ENCODE peak calls at places on chromosomes 11 and 22, in five cellular contexts. One of them, this sample, is unnamed. For H3K4me1, the result is how much of the 10 kb centered on the place peaks cover.

GRCh38 chr22:39013923-39014722 is at the start of gene APOBEC3C:
- DNase-seq in K562: peak
- DNase-seq in tibial nerve: peak
- DNase-seq in Karpas-422: peak
- DNase-seq in left lung: peak
- DNase-seq in this sample: no peak

GRCh38 chr11:46278387-46279173 is 1.1 kb downstream of the CREB3L1 start:
- DNase-seq in tibial nerve: no peak
- DNase-seq in left lung: peak
- DNase-seq in K562: peak
- DNase-seq in Karpas-422: no peak
- DNase-seq in this sample: no peak

GRCh38 chr22:30214703-30215405 is 31.7 kb downstream of the LIF start:
- DNase-seq in tibial nerve: no peak
- DNase-seq in Karpas-422: no peak
- DNase-seq in K562: no peak
- DNase-seq in left lung: no peak
- DNase-seq in this sample: no peak

GRCh38 chr11:90426442-90426841 is 203.6 kb upstream of the CHORDC1 start:
- DNase-seq in left lung: no peak
- DNase-seq in tibial nerve: no peak
- DNase-seq in Karpas-422: peak
- DNase-seq in K562: no peak
- DNase-seq in this sample: no peak

GRCh38 chr22:36583546-36583945 is 54.6 kb upstream of the EIF3D start:
- DNase-seq in K562: no peak
- DNase-seq in left lung: no peak
- DNase-seq in Karpas-422: no peak
- DNase-seq in tibial nerve: no peak
- DNase-seq in this sample: no peak

GRCh38 chr22:29079218-29079901 is 6.5 kb downstream of the KREMEN1 start:
- DNase-seq in K562: no peak
- DNase-seq in tibial nerve: no peak
- DNase-seq in left lung: no peak
- DNase-seq in Karpas-422: no peak
- DNase-seq in this sample: no peak

GRCh38 chr11:39236916-39237315 is 2222.5 kb downstream of the LRRC4C start:
- DNase-seq in Karpas-422: no peak
- DNase-seq in K562: no peak
- DNase-seq in tibial nerve: no peak
- DNase-seq in left lung: no peak
- DNase-seq in this sample: no peak

GRCh38 chr11:57249384-57250319 is 12.6 kb upstream of the APLNR start:
- DNase-seq in left lung: peak
- DNase-seq in K562: peak
- DNase-seq in Karpas-422: peak
- DNase-seq in tibial nerve: peak
- DNase-seq in this sample: no peak

GRCh38 chr11:95832763-95833162 is 42.5 kb downstream of the CEP57 start:
- DNase-seq in Karpas-422: no peak
- DNase-seq in K562: no peak
- DNase-seq in left lung: no peak
- DNase-seq in tibial nerve: no peak
- DNase-seq in this sample: no peak

GRCh38 chr11:36381005-36381350 is 84.9 kb downstream of the PRR5L start:
- DNase-seq in tibial nerve: no peak
- DNase-seq in K562: no peak
- DNase-seq in Karpas-422: no peak
- DNase-seq in left lung: no peak
- DNase-seq in this sample: no peak

GRCh38 chr11:1481861-1482441 is 4.6 kb downstream of the MOB2 start:
- DNase-seq in tibial nerve: no peak
- DNase-seq in Karpas-422: no peak
- DNase-seq in left lung: peak
- DNase-seq in K562: no peak
- DNase-seq in this sample: no peak

GRCh38 chr11:83241291-83241946 is 44.7 kb downstream of the CCDC90B start:
- DNase-seq in Karpas-422: peak
- DNase-seq in left lung: no peak
- DNase-seq in K562: peak
- DNase-seq in tibial nerve: no peak
- DNase-seq in this sample: peak

GRCh38 chr11:10749476-10749875 is 1.6 kb upstream of the CTR9 start:
- DNase-seq in K562: no peak
- DNase-seq in left lung: no peak
- DNase-seq in Karpas-422: no peak
- DNase-seq in tibial nerve: no peak
- DNase-seq in this sample: no peak

GRCh38 chr11:21921151-21921550 is 271.7 kb upstream of the ANO5 start:
- DNase-seq in left lung: no peak
- DNase-seq in Karpas-422: no peak
- DNase-seq in K562: no peak
- DNase-seq in tibial nerve: no peak
- DNase-seq in this sample: no peak

GRCh38 chr11:127564803-127565202 is 564.2 kb upstream of the KIRREL3 start:
- DNase-seq in K562: no peak
- DNase-seq in Karpas-422: no peak
- DNase-seq in left lung: no peak
- DNase-seq in tibial nerve: no peak
- DNase-seq in this sample: no peak

GRCh38 chr11:35035894-35036408 is 103.0 kb upstream of the CD44 start:
- DNase-seq in K562: no peak
- DNase-seq in tibial nerve: no peak
- DNase-seq in left lung: no peak
- DNase-seq in Karpas-422: no peak
- DNase-seq in this sample: no peak
- H3K4me1 ChIP-seq in K562: half or more
- H3K4me1 ChIP-seq in tibial nerve: under half
- H3K4me1 ChIP-seq in left lung: under half
- H3K4me1 ChIP-seq in Karpas-422: under half
- H3K4me1 ChIP-seq in this sample: under half

GRCh38 chr22:19757140-19757984 is 3.2 kb upstream of the TBX1 start:
- DNase-seq in left lung: no peak
- DNase-seq in K562: peak
- DNase-seq in tibial nerve: no peak
- DNase-seq in Karpas-422: peak
- DNase-seq in this sample: no peak
- H3K4me1 ChIP-seq in left lung: under half
- H3K4me1 ChIP-seq in K562: under half
- H3K4me1 ChIP-seq in tibial nerve: under half
- H3K4me1 ChIP-seq in Karpas-422: under half
- H3K4me1 ChIP-seq in this sample: under half

GRCh38 chr22:48899523-48900326 is 927.9 kb downstream of the BRD1 start:
- DNase-seq in tibial nerve: no peak
- DNase-seq in Karpas-422: no peak
- DNase-seq in K562: no peak
- DNase-seq in left lung: no peak
- DNase-seq in this sample: no peak

GRCh38 chr22:48898524-48899377 is 928.9 kb downstream of the BRD1 start:
- DNase-seq in K562: no peak
- DNase-seq in Karpas-422: no peak
- DNase-seq in left lung: no peak
- DNase-seq in tibial nerve: no peak
- DNase-seq in this sample: no peak

GRCh38 chr22:48901324-48901723 is 926.3 kb downstream of the BRD1 start:
- DNase-seq in K562: no peak
- DNase-seq in Karpas-422: no peak
- DNase-seq in left lung: no peak
- DNase-seq in tibial nerve: no peak
- DNase-seq in this sample: no peak

GRCh38 chr22:48900626-48901025 is 927.0 kb downstream of the BRD1 start:
- DNase-seq in K562: no peak
- DNase-seq in left lung: no peak
- DNase-seq in tibial nerve: no peak
- DNase-seq in Karpas-422: no peak
- DNase-seq in this sample: no peak

DNA sequence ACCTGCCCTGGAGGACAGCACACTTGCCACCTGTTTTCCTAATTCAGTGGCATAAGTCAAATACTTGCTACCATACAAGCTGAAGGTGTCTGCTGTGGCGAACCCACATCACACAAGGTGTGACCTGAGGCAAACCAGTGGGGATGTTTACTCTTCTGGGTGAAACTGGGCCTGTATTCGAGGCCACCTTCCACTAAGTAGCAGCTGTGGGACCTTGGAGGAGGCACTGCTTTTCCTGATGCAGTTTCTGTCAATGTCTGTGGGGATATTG is 927.4 kb downstream of the BRD1 start:
- DNase-seq in K562: no peak
- DNase-seq in left lung: no peak
- DNase-seq in Karpas-422: no peak
- DNase-seq in tibial nerve: no peak
- DNase-seq in this sample: no peak
- H3K4me1 ChIP-seq in K562: under half
- H3K4me1 ChIP-seq in left lung: under half
- H3K4me1 ChIP-seq in Karpas-422: under half
- H3K4me1 ChIP-seq in tibial nerve: under half
- H3K4me1 ChIP-seq in this sample: under half

GRCh38 chr11:120712862-120713770 is 201.6 kb downstream of the GRIK4 start:
- DNase-seq in left lung: no peak
- DNase-seq in K562: no peak
- DNase-seq in Karpas-422: no peak
- DNase-seq in tibial nerve: no peak
- DNase-seq in this sample: no peak
- H3K4me1 ChIP-seq in left lung: under half
- H3K4me1 ChIP-seq in K562: under half
- H3K4me1 ChIP-seq in Karpas-422: under half
- H3K4me1 ChIP-seq in tibial nerve: under half
- H3K4me1 ChIP-seq in this sample: under half

GRCh38 chr11:16987205-16987568 is 27.0 kb downstream of the PLEKHA7 start:
- DNase-seq in Karpas-422: peak
- DNase-seq in K562: peak
- DNase-seq in tibial nerve: no peak
- DNase-seq in left lung: no peak
- DNase-seq in this sample: peak

GRCh38 chr11:16989554-16989953 is 24.7 kb downstream of the PLEKHA7 start:
- DNase-seq in Karpas-422: no peak
- DNase-seq in K562: no peak
- DNase-seq in left lung: no peak
- DNase-seq in tibial nerve: no peak
- DNase-seq in this sample: no peak

GRCh38 chr11:16997624-16998023 is 16.6 kb downstream of the PLEKHA7 start:
- DNase-seq in left lung: no peak
- DNase-seq in tibial nerve: no peak
- DNase-seq in K562: no peak
- DNase-seq in Karpas-422: no peak
- DNase-seq in this sample: no peak

GRCh38 chr11:16993495-16993894 is 20.7 kb downstream of the PLEKHA7 start:
- DNase-seq in Karpas-422: no peak
- DNase-seq in tibial nerve: no peak
- DNase-seq in K562: no peak
- DNase-seq in left lung: no peak
- DNase-seq in this sample: no peak

DNA sequence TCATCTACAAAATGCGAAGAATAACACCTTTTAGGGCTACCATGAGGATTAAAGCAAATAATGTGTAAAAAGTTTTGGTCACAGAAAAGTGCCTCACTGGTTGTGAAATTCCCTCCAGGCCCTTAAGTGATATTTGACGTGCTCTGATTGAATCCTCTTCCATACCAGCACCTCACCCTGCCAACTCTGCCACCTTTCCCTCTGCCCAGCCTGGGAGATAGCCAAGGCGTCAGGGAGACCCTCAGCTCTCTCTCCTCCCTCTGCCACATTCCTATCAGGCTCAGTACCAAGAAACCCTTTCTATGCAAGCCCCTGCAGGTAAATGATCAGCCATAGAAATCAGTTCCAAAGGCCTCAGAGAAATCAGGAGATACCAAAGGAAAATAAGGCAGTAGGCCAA is 21.4 kb downstream of the PLEKHA7 start:
- DNase-seq in left lung: no peak
- DNase-seq in K562: no peak
- DNase-seq in Karpas-422: no peak
- DNase-seq in tibial nerve: no peak
- DNase-seq in this sample: no peak
- H3K4me1 ChIP-seq in left lung: under half
- H3K4me1 ChIP-seq in K562: under half
- H3K4me1 ChIP-seq in Karpas-422: under half
- H3K4me1 ChIP-seq in tibial nerve: under half
- H3K4me1 ChIP-seq in this sample: under half

GRCh38 chr22:50340157-50340879 is 2.8 kb upstream of the PPP6R2 start:
- DNase-seq in K562: no peak
- DNase-seq in Karpas-422: peak
- DNase-seq in left lung: no peak
- DNase-seq in tibial nerve: no peak
- DNase-seq in this sample: no peak
- H3K4me1 ChIP-seq in K562: under half
- H3K4me1 ChIP-seq in Karpas-422: under half
- H3K4me1 ChIP-seq in left lung: under half
- H3K4me1 ChIP-seq in tibial nerve: under half
- H3K4me1 ChIP-seq in this sample: under half

GRCh38 chr11:97280347-97280746 is 890.5 kb downstream of the JRKL start:
- DNase-seq in Karpas-422: no peak
- DNase-seq in left lung: no peak
- DNase-seq in tibial nerve: no peak
- DNase-seq in K562: no peak
- DNase-seq in this sample: no peak

GRCh38 chr11:97279341-97279740 is 889.5 kb downstream of the JRKL start:
- DNase-seq in tibial nerve: no peak
- DNase-seq in Karpas-422: no peak
- DNase-seq in left lung: no peak
- DNase-seq in K562: no peak
- DNase-seq in this sample: no peak
- H3K4me1 ChIP-seq in tibial nerve: under half
- H3K4me1 ChIP-seq in Karpas-422: under half
- H3K4me1 ChIP-seq in left lung: under half
- H3K4me1 ChIP-seq in K562: under half
- H3K4me1 ChIP-seq in this sample: under half

This sample was measured in iPS DF 6.9.